ENCODE peak calls at places on chromosomes 16 and 17, in five cellular contexts. G is GM23248, F is fibroblast of lung, S is mesenchymal stem cell, K is retinal pigment epithelial cell. I is an unnamed sample.

GRCh38 chr17:42142371-42142896 is 12.4 kb downstream of the RAB5C start:
- DNase-seq in F (peak; percentile 91), K (no peak), G (peak; percentile 92), S (peak; percentile 31), I (peak; percentile 29)

GRCh38 chr16:14371778-14372431 is 258.2 kb downstream of the PARN start:
- DNase-seq in S (no peak), K (no peak), G (no peak), F (no peak), I (no peak)

GRCh38 chr17:33284022-33284421 is 9.1 kb downstream of the ASIC2 start:
- DNase-seq in S (peak; percentile 60), G (peak; percentile 85), K (no peak), F (peak; percentile 84), I (peak; percentile 77)

GRCh38 chr16:88352261-88353200 is 30.2 kb upstream of the ZNF469 start:
- DNase-seq in F (no peak), G (peak; percentile 47), S (no peak), K (no peak), I (no peak)

GRCh38 chr17:78644259-78644658 is 67.1 kb upstream of the DNAH17 start:
- DNase-seq in K (no peak), F (no peak), S (no peak), G (no peak), I (no peak)

GRCh38 chr16:84484579-84485254 is 19.7 kb downstream of the MEAK7 start:
- DNase-seq in F (peak; percentile 41), G (peak; percentile 62), K (peak; percentile 38), S (peak; percentile 53), I (peak; percentile 68)

GRCh38 chr17:5194346-5194745 is 2.7 kb upstream of the ZNF594 start:
- DNase-seq in S (no peak), K (no peak), F (no peak), G (peak; percentile 72), I (no peak)

GRCh38 chr16:16985707-16986106 is 485.1 kb downstream of the XYLT1 start:
- DNase-seq in G (no peak), F (no peak), K (no peak), S (no peak), I (no peak)

GRCh38 chr16:83810906-83811305 is 3.1 kb downstream of the HSBP1 start:
- DNase-seq in G (peak; percentile 47), S (no peak), K (no peak), F (peak; percentile 47), I (no peak)

GRCh38 chr16:88975511-88976061 is 1.4 kb downstream of the CBFA2T3 start:
- DNase-seq in G (peak; percentile 18), F (no peak), S (no peak), K (no peak), I (no peak)

GRCh38 chr16:4944333-4945281 is 7.7 kb upstream of the PPL start:
- DNase-seq in G (peak; percentile 97), K (peak; percentile 98), S (peak; percentile 98), F (peak; percentile 97), I (peak; percentile 98)

GRCh38 chr16:83951544-83951943 is 1.5 kb upstream of the OSGIN1 start:
- DNase-seq in S (no peak), G (no peak), F (no peak), K (no peak), I (no peak)

GRCh38 chr16:66382171-66382965 is 15.9 kb downstream of the CDH5 start:
- DNase-seq in F (peak; percentile 96), S (peak; percentile 93), G (peak; percentile 40), K (peak; percentile 64), I (no peak)

GRCh38 chr17:71392715-71393567 is 727.9 kb upstream of the SOX9 start:
- DNase-seq in F (peak; percentile 84), S (no peak), K (no peak), G (peak; percentile 62), I (no peak)

GRCh38 chr17:63919311-63919723 is 678 bp upstream of the GH1 start:
- DNase-seq in G (peak; percentile 72), S (peak; percentile 65), K (no peak), F (peak; percentile 29), I (peak; percentile 53)

GRCh38 chr17:31596382-31597323 is 205.2 kb downstream of the RAB11FIP4 start:
- DNase-seq in F (peak; percentile 99), G (peak; percentile 100), K (peak; percentile 96), S (peak; percentile 98), I (peak; percentile 95)

GRCh38 chr17:82330322-82331239 is 3.0 kb downstream of the SECTM1 start:
- DNase-seq in G (peak; percentile 45), S (peak; percentile 49), K (no peak), F (peak; percentile 41), I (peak; percentile 74)

GRCh38 chr17:50482516-50482915 is 3.9 kb downstream of the RSAD1 start:
- DNase-seq in G (peak; percentile 99), F (peak; percentile 96), K (peak; percentile 92), S (peak; percentile 96), I (peak; percentile 97)

GRCh38 chr16:64390102-64390501 is 731.8 kb downstream of the CDH11 start:
- DNase-seq in S (no peak), G (no peak), K (no peak), F (no peak), I (no peak)

GRCh38 chr16:72938426-72939164 is 109.3 kb downstream of the ZFHX3 start:
- DNase-seq in G (peak; percentile 97), S (peak; percentile 75), K (no peak), F (peak; percentile 88), I (peak; percentile 80)

GRCh38 chr16:85386467-85387170 is 226.5 kb upstream of the GSE1 start:
- DNase-seq in S (no peak), K (no peak), G (no peak), F (no peak), I (no peak)

GRCh38 chr16:19914877-19915276 is 30.2 kb upstream of the GPRC5B start:
- DNase-seq in K (no peak), F (no peak), S (no peak), G (no peak), I (no peak)

GRCh38 chr17:70539172-70539924 is 370.0 kb downstream of the KCNJ2 start:
- DNase-seq in G (no peak), K (no peak), F (no peak), S (no peak), I (no peak)

GRCh38 chr16:8583199-8583598 is 7.1 kb downstream of the TMEM114 start:
- DNase-seq in S (peak; percentile 54), K (no peak), F (peak; percentile 25), G (peak; percentile 53), I (no peak)

GRCh38 chr17:36937961-36938565 is 788 bp downstream of the LHX1 start:
- DNase-seq in K (no peak), S (peak; percentile 52), G (peak; percentile 44), F (peak; percentile 41), I (no peak)

GRCh38 chr16:55264949-55265348 is 59.1 kb upstream of the IRX6 start:
- DNase-seq in K (no peak), F (no peak), G (no peak), S (no peak), I (peak; percentile 5)

GRCh38 chr16:22989598-22989997 is 159.7 kb downstream of the USP31 start:
- DNase-seq in F (no peak), G (no peak), S (no peak), K (no peak), I (no peak)

GRCh38 chr17:38341035-38341721 is 2.6 kb downstream of the GPR179 start:
- DNase-seq in S (peak; percentile 12), F (no peak), G (peak; percentile 36), K (no peak), I (no peak)

GRCh38 chr16:74107795-74108610 is 188.6 kb upstream of the PSMD7 start:
- DNase-seq in F (no peak), S (peak; percentile 4), G (peak; percentile 46), K (no peak), I (peak; percentile 20)

GRCh38 chr16:85231959-85232358 is 119.7 kb upstream of the CIBAR2 start:
- DNase-seq in K (no peak), S (no peak), F (no peak), G (peak; percentile 88), I (peak; percentile 58)

DNA sequence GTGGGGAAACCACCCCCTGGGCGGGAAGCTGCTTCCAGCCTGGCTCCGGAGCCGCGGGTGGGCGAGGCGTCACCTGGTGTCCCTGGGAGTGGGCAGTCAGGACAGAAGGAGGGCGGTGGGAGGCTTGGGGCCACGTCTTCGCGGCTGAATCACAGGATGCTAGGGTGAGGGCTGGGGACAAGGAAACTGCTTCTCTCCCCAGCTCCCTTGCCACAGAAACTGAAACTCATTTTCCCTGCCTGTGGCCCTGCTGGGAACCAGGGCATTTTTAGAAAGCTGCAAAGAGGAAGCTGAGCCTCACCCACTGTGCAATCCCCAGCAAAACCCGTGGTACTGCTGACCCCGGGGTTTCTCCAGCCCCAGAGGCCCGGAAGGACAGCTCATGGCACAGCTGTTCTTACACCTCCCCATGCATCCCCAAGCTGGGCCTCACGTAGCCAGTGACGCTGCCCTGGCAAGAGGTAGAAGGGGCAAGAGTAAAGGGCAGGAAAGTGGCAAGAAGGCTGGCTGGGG is 8.2 kb downstream of the RHBDF2 start:
- DNase-seq in S (peak; percentile 95), K (no peak), G (peak; percentile 76), F (peak; percentile 75), I (peak; percentile 94)
- H3K4me3 ChIP-seq in S (no peak overlapping the region), K (no peak overlapping the region), G (no peak overlapping the region), F (no peak overlapping the region), I (peak overlapping the region; percentile 21)

GRCh38 chr16:67976205-67976604 is 4.1 kb downstream of the DPEP3 start:
- DNase-seq in K (no peak), F (no peak), S (no peak), G (no peak), I (no peak)
- H3K4me3 ChIP-seq in K (no peak overlapping the region), F (no peak overlapping the region), S (no peak overlapping the region), G (no peak overlapping the region), I (no peak overlapping the region)

GRCh38 chr17:40358323-40359038 is 6.1 kb downstream of the GJD3 start:
- DNase-seq in K (no peak), F (peak; percentile 67), S (peak; percentile 85), G (peak; percentile 90), I (peak; percentile 87)
- H3K4me3 ChIP-seq in K (no peak overlapping the region), F (no peak overlapping the region), S (no peak overlapping the region), G (peak overlapping the region; percentile 48), I (peak overlapping the region; percentile 32)

GRCh38 chr16:3022208-3022696 is 1.5 kb downstream of the HCFC1R1 start:
- DNase-seq in S (peak; percentile 95), G (peak; percentile 98), K (peak; percentile 90), F (peak; percentile 96), I (peak; percentile 93)
- H3K4me3 ChIP-seq in S (peak overlapping the region; percentile 81), G (peak overlapping the region; percentile 86), K (peak overlapping the region; percentile 64), F (peak overlapping the region; percentile 97), I (peak overlapping the region; percentile 88)

DNA sequence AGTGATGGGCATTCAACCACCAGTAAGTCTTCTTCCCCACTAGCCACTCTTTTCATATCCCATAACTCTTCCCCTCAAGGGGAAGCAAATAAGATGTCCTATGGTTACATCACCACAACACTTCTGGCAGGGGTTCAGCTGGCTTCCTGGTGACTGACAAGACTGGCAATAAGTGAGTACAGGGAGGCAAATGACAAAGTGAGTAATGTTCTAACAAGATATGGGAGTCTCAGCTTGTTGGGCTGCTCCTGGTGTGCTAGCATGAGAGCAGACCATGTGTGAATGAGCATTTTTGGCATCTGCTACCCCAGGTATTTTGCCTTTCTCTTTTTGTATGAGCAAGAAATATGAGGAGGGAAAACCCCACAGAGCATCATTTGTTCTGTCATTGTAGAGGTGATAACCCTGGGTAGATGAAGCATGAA is 9.9 kb downstream of the TMIGD1 start:
- DNase-seq in G (peak; percentile 33), F (peak; percentile 49), K (no peak), S (no peak), I (peak; percentile 18)
- H3K4me3 ChIP-seq in G (no peak overlapping the region), F (no peak overlapping the region), K (no peak overlapping the region), S (no peak overlapping the region), I (no peak overlapping the region)

I was measured in fibroblast of villous mesenchyme.